ENCODE peak calls at places on chromosome 4, in nine cellular contexts. Z is nucleus accumbens; V is stimulated activated CD4-positive, alpha-beta T cell treated with anti-CD3 and anti-CD28 coated beads, Interleukin-1b, Interleukin-23, amount 100 ng/mL, for 1 hour; C is T-helper 2 cell; F is RWPE2; L is stimulated activated CD8-positive, alpha-beta memory T cell treated with anti-CD3 and anti-CD28 coated beads, Interleukin-15, amount 100 ng/mL, for 4 hours; N is activated B cell treated with CpG ODN at 0.5 μM for 24 hours; G is naive thymus-derived CD4-positive, alpha-beta T cell; S is Calu3. D is an unnamed sample.

GRCh38 chr4:3302786-3303444 is 10.1 kb downstream of the RGS12 start:
- DNase-seq in Z (no peak), V (no peak), C (no peak), F (no peak), L (no peak), N (no peak), G (peak), S (no peak), D (no peak)

GRCh38 chr4:144353240-144353639 is 212.7 kb upstream of the GYPA start:
- DNase-seq in Z (no peak), V (no peak), C (no peak), F (no peak), L (no peak), N (no peak), G (no peak), S (no peak), D (no peak)

GRCh38 chr4:186727149-186727976 is 3.7 kb upstream of the FAT1 start:
- DNase-seq in Z (no peak), V (no peak), C (no peak), F (no peak), L (no peak), N (no peak), G (no peak), S (no peak), D (no peak)

GRCh38 chr4:120156115-120156718 is 89.6 kb upstream of the MAD2L1 start:
- DNase-seq in Z (no peak), V (no peak), C (no peak), F (no peak), L (no peak), N (no peak), G (peak), S (peak), D (peak)

GRCh38 chr4:182014164-182014563 is 229.0 kb upstream of the TENM3 start:
- DNase-seq in Z (no peak), V (no peak), C (no peak), F (no peak), L (no peak), N (no peak), G (no peak), S (no peak), D (no peak)

GRCh38 chr4:37922323-37922722 is 31.4 kb downstream of the TBC1D1 start:
- DNase-seq in Z (no peak), V (no peak), C (no peak), F (no peak), L (no peak), N (no peak), G (no peak), S (no peak), D (no peak)

GRCh38 chr4:10673817-10674369 is 10.7 kb downstream of the CLNK start:
- DNase-seq in Z (no peak), V (no peak), C (no peak), F (no peak), L (no peak), N (no peak), G (no peak), S (no peak), D (no peak)

GRCh38 chr4:119172223-119172622 is 36.6 kb downstream of the MYOZ2 start:
- DNase-seq in Z (no peak), V (no peak), C (no peak), F (no peak), L (no peak), N (no peak), G (no peak), S (no peak), D (peak)

GRCh38 chr4:113588895-113589668 is 172.5 kb downstream of the CAMK2D start:
- DNase-seq in Z (no peak), V (no peak), C (no peak), F (no peak), L (no peak), N (no peak), G (no peak), S (no peak), D (no peak)

GRCh38 chr4:157242871-157243270 is 22.3 kb downstream of the GRIA2 start:
- DNase-seq in Z (no peak), V (no peak), C (no peak), F (no peak), L (no peak), N (no peak), G (no peak), S (no peak), D (no peak)